ENCODE peak calls at places on chromosomes 1 and 21, in eight cellular contexts. O is tibial nerve; M is astrocyte; Q is body of pancreas; F is pancreas; R is CD4-positive, alpha-beta T cell; C is esophagus muscularis mucosa; B is lower lobe of right lung. I is an unnamed sample. For H3K9me3, the result is how much of the 10 kb centered on the place peaks cover.

GRCh38 chr1:65114312-65114711 is 33.7 kb upstream of the AK4 start:
- DNase-seq in F (no peak), C (no peak), M (no peak), Q (no peak), B (no peak), O (no peak), R (no peak), I (no peak)

GRCh38 chr1:15684468-15685283 is 556 bp downstream of the PLEKHM2 start:
- DNase-seq in O (no peak), M (no peak), C (no peak), Q (peak), B (peak), R (peak), F (peak), I (peak)

GRCh38 chr1:219535021-219535420 is 77.9 kb downstream of the ZC3H11B start:
- DNase-seq in R (no peak), O (no peak), C (no peak), M (peak), B (no peak), F (no peak), Q (no peak), I (no peak)

GRCh38 chr1:53902235-53902920 is 8.4 kb downstream of the DIO1 start:
- DNase-seq in M (no peak), C (no peak), B (no peak), O (no peak), R (no peak), Q (no peak), F (no peak), I (no peak)

GRCh38 chr1:179441456-179441855 is 75.7 kb downstream of the AXDND1 start:
- DNase-seq in O (no peak), F (no peak), R (no peak), M (no peak), Q (no peak), B (no peak), C (no peak), I (no peak)

GRCh38 chr21:29332461-29333354 is 34.0 kb downstream of the BACH1 start:
- DNase-seq in C (no peak), B (no peak), Q (no peak), O (no peak), R (no peak), M (peak), F (no peak), I (no peak)

GRCh38 chr1:201172336-201172735 is 18.1 kb upstream of the TMEM9 start:
- DNase-seq in B (no peak), M (no peak), F (peak), Q (peak), C (no peak), R (no peak), O (no peak), I (peak)

GRCh38 chr1:113390871-113391642 is 742 bp downstream of the MAGI3 start:
- DNase-seq in O (peak), F (peak), Q (peak), R (peak), C (no peak), M (no peak), B (peak), I (peak)

GRCh38 chr1:245263701-245264100 is 108.9 kb downstream of the KIF26B start:
- DNase-seq in Q (no peak), R (no peak), C (peak), O (no peak), F (no peak), M (no peak), B (no peak), I (no peak)

GRCh38 chr1:115980998-115981993 is 5.0 kb downstream of the SLC22A15 start:
- DNase-seq in F (peak), C (no peak), B (no peak), R (no peak), M (peak), Q (peak), O (no peak), I (no peak)

GRCh38 chr1:171801395-171801990 is 20.0 kb downstream of the METTL13 start:
- DNase-seq in M (peak), F (peak), B (no peak), R (no peak), O (no peak), C (no peak), Q (peak), I (no peak)

GRCh38 chr1:93000751-93001175 is 39.5 kb upstream of the DIPK1A start:
- DNase-seq in M (peak), O (no peak), F (no peak), R (no peak), B (no peak), C (peak), Q (no peak), I (no peak)

GRCh38 chr1:111769517-111770146 is 13.9 kb downstream of the DDX20 start:
- DNase-seq in Q (peak), M (peak), O (no peak), R (no peak), F (peak), C (no peak), B (no peak), I (no peak)

GRCh38 chr1:157288511-157288910 is 150.3 kb upstream of the ETV3 start:
- DNase-seq in C (peak), M (no peak), F (no peak), B (no peak), O (no peak), R (no peak), Q (no peak), I (no peak)

GRCh38 chr1:187433598-187433997 is 604.8 kb downstream of the PLA2G4A start:
- DNase-seq in B (no peak), O (no peak), Q (no peak), F (no peak), C (no peak), R (no peak), M (peak), I (no peak)

GRCh38 chr1:183806650-183807049 is 1.7 kb downstream of the RGL1 start:
- DNase-seq in R (no peak), B (no peak), F (no peak), M (no peak), C (no peak), O (no peak), Q (no peak), I (no peak)

GRCh38 chr1:214018605-214019268 is 31.0 kb downstream of the PROX1 start:
- DNase-seq in Q (no peak), F (no peak), C (no peak), B (no peak), O (no peak), M (no peak), R (no peak), I (no peak)

GRCh38 chr1:234743866-234744581 is 134.0 kb upstream of the IRF2BP2 start:
- DNase-seq in F (no peak), M (peak), O (no peak), C (no peak), R (no peak), Q (no peak), B (no peak), I (peak)
- TF ChIP-seq CTCF in F (no peak), M (no peak), O (no peak), C (peak), R (no peak), Q (no peak), B (no peak), I (no peak)

DNA sequence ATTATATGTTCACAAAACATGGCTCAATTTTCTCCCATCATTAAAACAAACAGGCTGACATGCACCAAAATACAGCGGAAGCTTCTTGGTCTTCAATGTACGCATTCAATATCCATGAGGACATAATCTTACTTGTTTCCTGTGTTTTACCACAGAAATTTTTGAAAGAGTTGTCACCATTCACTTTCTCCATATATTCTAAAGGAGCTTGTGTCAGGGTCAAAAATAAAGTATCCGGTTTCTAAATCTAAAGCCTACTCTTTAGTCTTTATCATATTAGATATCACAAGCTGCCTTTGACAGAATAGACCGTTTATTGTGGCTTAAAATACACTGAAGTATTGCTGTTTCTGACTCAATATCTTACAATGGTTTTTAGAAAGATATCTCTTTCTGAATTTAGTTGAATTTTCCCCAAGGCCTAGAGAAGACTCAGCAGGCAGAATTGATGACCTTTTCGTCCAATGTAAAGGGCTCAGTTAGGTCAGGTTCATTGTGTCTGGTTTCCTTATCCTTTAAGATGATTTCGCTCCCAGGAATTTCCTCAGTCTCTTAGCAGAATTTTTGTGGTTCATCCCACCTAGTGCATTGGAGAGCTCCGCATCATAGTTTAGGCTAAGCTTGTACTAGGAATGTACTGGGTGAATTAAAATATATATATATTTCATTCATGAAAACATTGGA is 717.2 kb downstream of the NCAM2 start:
- DNase-seq in M (peak), O (no peak), R (no peak), F (no peak), C (no peak), Q (no peak), B (no peak), I (no peak)
- H3K27ac ChIP-seq in M (peak), O (no peak), R (no peak), F (no peak), C (no peak), Q (no peak), B (no peak), I (no peak)

GRCh38 chr21:9758888-9759287 is 762.5 kb upstream of the TPTE start:
- DNase-seq in R (no peak), O (no peak), Q (no peak), M (no peak), C (peak), F (no peak), B (no peak), I (no peak)

GRCh38 chr21:9758141-9758540 is 763.2 kb upstream of the TPTE start:
- DNase-seq in B (no peak), M (no peak), R (no peak), O (no peak), F (no peak), Q (no peak), C (peak), I (no peak)

GRCh38 chr21:9756677-9757076 is 764.7 kb upstream of the TPTE start:
- DNase-seq in R (no peak), F (no peak), O (no peak), M (no peak), B (no peak), Q (no peak), C (peak), I (no peak)

GRCh38 chr21:9760398-9761074 is 760.8 kb upstream of the TPTE start:
- DNase-seq in C (peak), R (no peak), F (no peak), M (no peak), Q (no peak), O (no peak), B (no peak), I (no peak)

DNA sequence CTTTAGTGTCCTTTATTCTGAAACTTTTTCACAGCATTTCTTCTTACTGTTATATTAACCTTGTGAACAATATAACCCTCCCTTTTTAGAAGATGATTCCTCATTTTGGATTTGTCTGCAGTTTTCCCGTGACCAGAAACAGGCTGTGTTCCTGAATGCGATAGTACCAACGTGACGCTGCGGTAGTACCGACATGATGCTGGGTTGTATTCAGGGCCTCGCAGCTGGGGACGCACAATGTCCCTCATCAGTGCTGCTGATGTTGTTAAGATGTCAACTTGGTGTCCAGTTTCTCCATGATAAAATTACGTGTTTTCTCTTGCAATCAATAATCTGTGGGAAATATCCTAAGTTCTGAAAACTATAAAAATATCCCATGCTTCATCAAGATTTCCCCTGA is 761.4 kb upstream of the TPTE start:
- DNase-seq in B (no peak), O (no peak), M (no peak), Q (no peak), R (no peak), C (peak), F (no peak), I (no peak)
- H3K9me3 ChIP-seq in B (under half), O (under half), M (under half), Q (under half), R (under half), C (under half), F (under half), I (under half)

GRCh38 chr1:230643887-230644286 is 1.6 kb downstream of the COG2 start:
- DNase-seq in F (no peak), O (no peak), B (no peak), M (peak), R (no peak), C (no peak), Q (no peak), I (no peak)
- TF ChIP-seq CTCF in F (no peak), O (no peak), B (no peak), M (no peak), R (no peak), C (no peak), Q (no peak), I (no peak)

GRCh38 chr1:33762099-33762830 is 101.6 kb upstream of the HMGB4 start:
- DNase-seq in F (no peak), C (no peak), B (no peak), Q (no peak), O (no peak), M (peak), R (no peak), I (no peak)
- H3K27ac ChIP-seq in F (no peak), C (no peak), B (no peak), Q (no peak), O (peak), M (peak), R (no peak), I (no peak)